ENCODE peak calls at places on chromosomes 7 and 10, in eight cellular contexts. Y is tibial nerve, A is suprapubic skin, B is transverse colon, L is ovary, S is HepG2, T is K562, G is A549. V is an unnamed sample.

GRCh38 chr10:107747851-107748250 is 583.3 kb upstream of the SORCS1 start:
- DNase-seq in A (no peak), Y (no peak), B (no peak), T (no peak), S (no peak), G (no peak), L (no peak), V (no peak)

GRCh38 chr10:68081916-68082315 is 6.8 kb upstream of the HERC4 start:
- DNase-seq in B (no peak), Y (no peak), L (no peak), G (no peak), T (no peak), A (no peak), S (no peak), V (no peak)

GRCh38 chr10:22345301-22346086 is at the start of gene SPAG6:
- DNase-seq in S (no peak), L (no peak), G (no peak), Y (no peak), A (no peak), B (peak; percentile 55), T (no peak), V (no peak)

GRCh38 chr7:12884033-12884432 is 196.6 kb downstream of the ARL4A start:
- DNase-seq in S (no peak), G (no peak), A (no peak), B (no peak), T (no peak), Y (no peak), L (no peak), V (no peak)

GRCh38 chr10:1247598-1248261 is 191.5 kb downstream of the WDR37 start:
- DNase-seq in T (no peak), S (no peak), B (no peak), G (no peak), L (no peak), Y (no peak), A (no peak), V (no peak)

GRCh38 chr7:91567111-91568012 is 303.1 kb downstream of the FZD1 start:
- DNase-seq in G (no peak), L (no peak), Y (no peak), S (peak; percentile 11), A (no peak), B (no peak), T (no peak), V (no peak)

GRCh38 chr10:109968954-109969644 is 38.7 kb upstream of the ADD3 start:
- DNase-seq in Y (no peak), G (no peak), L (no peak), A (no peak), T (no peak), S (no peak), B (peak; percentile 42), V (no peak)

GRCh38 chr10:5518143-5518542 is 6.6 kb upstream of the CALML3 start:
- DNase-seq in S (peak; percentile 84), T (no peak), Y (no peak), L (no peak), G (peak; percentile 25), B (peak; percentile 42), A (peak; percentile 28), V (no peak)

GRCh38 chr7:22061781-22062180 is 116.1 kb upstream of the CDCA7L start:
- DNase-seq in Y (no peak), S (no peak), T (no peak), G (no peak), B (no peak), A (no peak), L (no peak), V (no peak)

GRCh38 chr10:4474829-4475228 is 351.2 kb upstream of the AKR1E2 start:
- DNase-seq in G (no peak), T (no peak), A (no peak), B (no peak), S (no peak), Y (no peak), L (no peak), V (no peak)

GRCh38 chr7:92595281-92595680 is 5.1 kb upstream of the FAM133B start:
- DNase-seq in B (no peak), L (no peak), A (no peak), Y (no peak), T (no peak), G (no peak), S (no peak), V (no peak)

GRCh38 chr7:132321387-132321786 is 254.9 kb downstream of the PLXNA4 start:
- DNase-seq in A (no peak), G (no peak), S (no peak), B (no peak), L (no peak), T (no peak), Y (no peak), V (no peak)

GRCh38 chr10:92573091-92573797 is 649 bp downstream of the IDE start:
- DNase-seq in B (peak; percentile 38), A (no peak), L (peak; percentile 12), Y (no peak), G (peak; percentile 59), T (no peak), S (no peak), V (no peak)

GRCh38 chr7:40597517-40597916 is 462.7 kb downstream of the SUGCT start:
- DNase-seq in Y (no peak), T (no peak), L (no peak), A (no peak), B (no peak), S (peak; percentile 81), G (no peak), V (no peak)

GRCh38 chr7:40598915-40599314 is 464.1 kb downstream of the SUGCT start:
- DNase-seq in L (no peak), Y (no peak), S (no peak), T (no peak), A (no peak), B (no peak), G (no peak), V (no peak)

GRCh38 chr7:40595129-40595528 is 460.3 kb downstream of the SUGCT start:
- DNase-seq in T (no peak), L (no peak), A (no peak), S (no peak), B (no peak), G (no peak), Y (no peak), V (no peak)

GRCh38 chr7:40595832-40596231 is 461.0 kb downstream of the SUGCT start:
- DNase-seq in A (no peak), L (no peak), G (no peak), B (no peak), T (no peak), Y (no peak), S (no peak), V (no peak)

DNA sequence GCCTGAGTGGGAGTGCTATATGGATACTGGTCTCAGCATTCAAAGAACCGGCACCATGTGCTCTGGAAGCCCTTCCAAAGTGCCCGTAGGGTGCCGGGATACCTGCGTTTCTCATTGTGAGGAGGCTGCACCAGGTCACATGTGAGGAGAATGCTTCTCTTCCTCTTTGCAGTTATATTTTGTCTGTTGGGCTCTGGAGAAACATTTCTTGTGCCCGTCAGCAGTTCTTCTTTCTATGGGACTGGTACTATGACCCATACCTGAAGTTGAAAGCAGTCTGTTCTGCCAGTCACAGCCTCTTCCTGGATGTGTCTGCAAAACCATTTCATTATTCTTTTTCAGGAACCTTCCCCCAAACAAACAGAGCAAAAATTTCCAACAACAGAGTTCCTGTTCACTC is 465.0 kb downstream of the SUGCT start:
- DNase-seq in S (no peak), B (no peak), A (no peak), T (no peak), L (no peak), G (no peak), Y (no peak), V (no peak)
- H3K27ac ChIP-seq in S (no peak overlapping the region), B (no peak overlapping the region), A (no peak overlapping the region), T (no peak overlapping the region), L (no peak overlapping the region), G (no peak overlapping the region), Y (no peak overlapping the region), V (no peak overlapping the region)

DNA sequence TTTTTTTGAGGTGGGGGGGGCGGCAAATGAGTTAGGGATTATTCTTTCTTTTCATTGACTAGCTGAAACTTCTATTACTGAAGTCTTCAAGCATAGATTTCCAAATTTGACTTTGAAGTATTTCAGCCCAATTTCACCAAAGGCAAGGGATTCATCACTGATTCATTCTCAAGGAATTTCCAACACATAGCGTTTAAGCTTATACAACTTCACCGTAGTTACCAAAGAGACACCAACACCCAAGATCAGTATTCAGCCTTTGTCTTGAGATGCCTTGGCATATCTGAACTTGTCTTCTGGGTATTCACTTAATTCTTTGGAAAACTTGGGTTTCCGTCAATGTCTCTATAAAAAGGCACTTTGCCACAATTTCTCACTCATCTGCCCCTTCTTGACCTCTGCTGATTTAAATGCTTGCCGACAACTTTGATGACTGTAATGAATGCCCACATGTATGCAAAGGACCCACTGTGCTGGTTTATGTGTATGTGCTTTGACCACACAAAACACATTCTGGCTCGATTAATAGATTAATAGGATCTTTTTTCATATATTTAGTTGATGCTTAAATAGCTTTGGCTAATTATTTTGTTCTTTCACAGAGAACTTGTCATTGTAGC is 49.6 kb downstream of the TES start:
- DNase-seq in Y (no peak), T (no peak), A (no peak), S (no peak), L (no peak), G (peak; percentile 55), B (no peak), V (no peak)
- TF ChIP-seq EP300 in Y (no peak), T (no peak), A (no peak), S (no peak), L (no peak), G (peak; percentile 46), B (no peak), V (no peak)

GRCh38 chr10:119415121-119415520 is 127.4 kb downstream of the RGS10 start:
- DNase-seq in Y (no peak), A (no peak), B (no peak), G (no peak), S (no peak), L (no peak), T (no peak), V (no peak)
- H3K27ac ChIP-seq in Y (peak overlapping the region; percentile 80), A (no peak overlapping the region), B (peak overlapping the region; percentile 39), G (no peak overlapping the region), S (no peak overlapping the region), L (no peak overlapping the region), T (no peak overlapping the region), V (peak overlapping the region; percentile 17)

DNA sequence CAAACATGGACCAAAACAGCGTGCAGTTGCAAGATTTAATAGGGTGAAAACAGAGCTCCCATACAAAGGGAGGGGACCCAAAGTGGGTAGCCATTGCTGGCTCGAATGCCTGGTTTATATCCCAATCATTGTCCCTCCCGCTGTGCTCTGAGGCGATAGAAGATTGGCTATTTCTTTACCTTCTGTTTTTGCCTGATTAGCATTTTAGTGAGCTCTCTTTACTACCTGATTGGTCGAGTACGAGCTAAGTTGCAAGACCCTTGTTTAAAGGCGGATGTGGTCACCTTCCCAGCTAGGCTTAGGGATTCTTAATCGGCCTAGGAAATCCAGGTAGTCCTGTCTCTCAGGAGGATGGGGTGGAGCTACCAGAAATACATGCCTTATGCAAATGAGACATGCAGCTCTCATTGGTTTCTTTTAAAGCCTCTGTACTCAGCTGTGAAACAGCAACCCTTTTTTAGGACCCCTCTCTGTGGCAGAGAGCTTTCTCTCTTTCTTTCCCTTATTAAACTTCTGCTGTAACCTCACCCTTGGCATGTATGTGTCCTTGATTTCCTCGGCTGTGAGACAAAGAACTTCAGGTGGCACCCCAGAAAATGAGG is 202.4 kb downstream of the CCSER2 start:
- DNase-seq in A (no peak), L (no peak), Y (no peak), T (no peak), G (no peak), S (no peak), B (no peak), V (no peak)
- TF ChIP-seq EP300 in A (no peak), L (no peak), Y (no peak), T (no peak), G (no peak), S (no peak), B (no peak), V (no peak)